ENCODE peak calls at places on chromosomes 5 and 9, in ten cellular contexts. One of them, this sample, is unnamed.

GRCh38 chr5:54673523-54674225 is 156.1 kb downstream of the SNX18 start:
- DNase-seq in fibroblast of lung: peak
- DNase-seq in H1: no peak
- DNase-seq in neural progenitor cell: no peak
- DNase-seq in SK-N-SH: no peak
- DNase-seq in IMR-90: peak
- DNase-seq in endothelial cell of umbilical vein: no peak
- DNase-seq in DND-41: no peak
- DNase-seq in HepG2: no peak
- DNase-seq in mammary epithelial cell: no peak
- DNase-seq in this sample: no peak

GRCh38 chr5:61280205-61280604 is 51.9 kb upstream of the ZSWIM6 start:
- DNase-seq in IMR-90: peak
- DNase-seq in HepG2: no peak
- DNase-seq in SK-N-SH: no peak
- DNase-seq in H1: no peak
- DNase-seq in endothelial cell of umbilical vein: peak
- DNase-seq in DND-41: no peak
- DNase-seq in fibroblast of lung: peak
- DNase-seq in neural progenitor cell: no peak
- DNase-seq in mammary epithelial cell: peak
- DNase-seq in this sample: no peak

GRCh38 chr9:23819403-23819802 is 6.6 kb downstream of the ELAVL2 start:
- DNase-seq in fibroblast of lung: no peak
- DNase-seq in DND-41: no peak
- DNase-seq in mammary epithelial cell: no peak
- DNase-seq in HepG2: no peak
- DNase-seq in SK-N-SH: no peak
- DNase-seq in IMR-90: no peak
- DNase-seq in H1: no peak
- DNase-seq in endothelial cell of umbilical vein: no peak
- DNase-seq in neural progenitor cell: no peak
- DNase-seq in this sample: no peak

GRCh38 chr9:134318941-134319305 is 7.3 kb upstream of the RXRA start:
- DNase-seq in SK-N-SH: no peak
- DNase-seq in H1: no peak
- DNase-seq in HepG2: no peak
- DNase-seq in fibroblast of lung: no peak
- DNase-seq in mammary epithelial cell: no peak
- DNase-seq in endothelial cell of umbilical vein: no peak
- DNase-seq in DND-41: no peak
- DNase-seq in neural progenitor cell: no peak
- DNase-seq in IMR-90: no peak
- DNase-seq in this sample: peak

GRCh38 chr5:154757647-154758406 is 2.6 kb downstream of the LARP1 start:
- DNase-seq in H1: no peak
- DNase-seq in mammary epithelial cell: peak
- DNase-seq in IMR-90: peak
- DNase-seq in endothelial cell of umbilical vein: peak
- DNase-seq in fibroblast of lung: peak
- DNase-seq in HepG2: no peak
- DNase-seq in DND-41: no peak
- DNase-seq in SK-N-SH: no peak
- DNase-seq in neural progenitor cell: peak
- DNase-seq in this sample: no peak

GRCh38 chr9:26026423-26027100 is 348.3 kb upstream of the TUSC1 start:
- DNase-seq in fibroblast of lung: no peak
- DNase-seq in H1: no peak
- DNase-seq in neural progenitor cell: no peak
- DNase-seq in mammary epithelial cell: no peak
- DNase-seq in endothelial cell of umbilical vein: no peak
- DNase-seq in DND-41: no peak
- DNase-seq in HepG2: no peak
- DNase-seq in SK-N-SH: no peak
- DNase-seq in IMR-90: no peak
- DNase-seq in this sample: no peak

GRCh38 chr5:31122998-31123950 is 70.2 kb upstream of the CDH6 start:
- DNase-seq in neural progenitor cell: no peak
- DNase-seq in endothelial cell of umbilical vein: no peak
- DNase-seq in DND-41: no peak
- DNase-seq in HepG2: no peak
- DNase-seq in mammary epithelial cell: no peak
- DNase-seq in IMR-90: peak
- DNase-seq in H1: no peak
- DNase-seq in fibroblast of lung: peak
- DNase-seq in SK-N-SH: no peak
- DNase-seq in this sample: no peak

GRCh38 chr9:126947529-126947928 is 32.9 kb downstream of the RALGPS1 start:
- DNase-seq in SK-N-SH: no peak
- DNase-seq in HepG2: no peak
- DNase-seq in IMR-90: no peak
- DNase-seq in DND-41: no peak
- DNase-seq in H1: no peak
- DNase-seq in neural progenitor cell: peak
- DNase-seq in endothelial cell of umbilical vein: no peak
- DNase-seq in mammary epithelial cell: no peak
- DNase-seq in fibroblast of lung: no peak
- DNase-seq in this sample: no peak

GRCh38 chr5:9538504-9538903 is 7.4 kb downstream of the SEMA5A start:
- DNase-seq in HepG2: no peak
- DNase-seq in H1: no peak
- DNase-seq in fibroblast of lung: no peak
- DNase-seq in DND-41: no peak
- DNase-seq in SK-N-SH: no peak
- DNase-seq in neural progenitor cell: no peak
- DNase-seq in endothelial cell of umbilical vein: no peak
- DNase-seq in mammary epithelial cell: no peak
- DNase-seq in IMR-90: no peak
- DNase-seq in this sample: no peak

GRCh38 chr9:131788851-131789250 is 49.0 kb upstream of the RAPGEF1 start:
- DNase-seq in DND-41: no peak
- DNase-seq in mammary epithelial cell: no peak
- DNase-seq in HepG2: no peak
- DNase-seq in SK-N-SH: no peak
- DNase-seq in neural progenitor cell: no peak
- DNase-seq in H1: no peak
- DNase-seq in endothelial cell of umbilical vein: no peak
- DNase-seq in IMR-90: no peak
- DNase-seq in fibroblast of lung: no peak
- DNase-seq in this sample: no peak

GRCh38 chr5:123875444-123876264 is 363.7 kb downstream of the CSNK1G3 start:
- DNase-seq in SK-N-SH: no peak
- DNase-seq in H1: peak
- DNase-seq in IMR-90: no peak
- DNase-seq in mammary epithelial cell: no peak
- DNase-seq in DND-41: no peak
- DNase-seq in HepG2: peak
- DNase-seq in endothelial cell of umbilical vein: no peak
- DNase-seq in fibroblast of lung: no peak
- DNase-seq in neural progenitor cell: peak
- DNase-seq in this sample: no peak

DNA sequence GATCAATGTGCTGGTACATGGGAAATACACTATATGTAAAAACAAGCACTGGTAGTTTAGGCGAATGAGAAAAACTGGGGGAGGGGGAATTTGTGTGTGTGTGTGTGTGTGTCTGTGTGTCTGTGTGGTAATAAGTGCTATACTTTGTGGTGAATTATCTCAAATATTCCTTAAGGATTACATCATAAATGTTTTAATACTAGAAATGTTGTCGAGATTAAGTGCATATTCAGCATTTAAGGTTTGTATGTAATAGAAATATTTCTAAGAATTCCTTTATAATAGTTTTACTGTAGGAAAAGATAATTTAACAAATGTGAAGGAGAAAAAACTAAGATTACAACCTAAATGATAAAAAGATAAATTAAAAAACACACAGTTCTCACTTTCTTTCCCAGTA is 140.0 kb downstream of the DENND1A start:
- DNase-seq in endothelial cell of umbilical vein: no peak
- DNase-seq in IMR-90: no peak
- DNase-seq in fibroblast of lung: no peak
- DNase-seq in neural progenitor cell: no peak
- DNase-seq in HepG2: no peak
- DNase-seq in mammary epithelial cell: no peak
- DNase-seq in DND-41: no peak
- DNase-seq in H1: no peak
- DNase-seq in SK-N-SH: no peak
- DNase-seq in this sample: no peak
- H3K9ac ChIP-seq in endothelial cell of umbilical vein: no peak
- H3K9ac ChIP-seq in IMR-90: no peak
- H3K9ac ChIP-seq in fibroblast of lung: no peak
- H3K9ac ChIP-seq in neural progenitor cell: no peak
- H3K9ac ChIP-seq in HepG2: no peak
- H3K9ac ChIP-seq in mammary epithelial cell: no peak
- H3K9ac ChIP-seq in DND-41: no peak
- H3K9ac ChIP-seq in H1: no peak
- H3K9ac ChIP-seq in SK-N-SH: no peak
- H3K9ac ChIP-seq in this sample: no peak

GRCh38 chr9:114097613-114098020 is 1.5 kb downstream of the KIF12 start:
- DNase-seq in mammary epithelial cell: peak
- DNase-seq in SK-N-SH: peak
- DNase-seq in fibroblast of lung: peak
- DNase-seq in DND-41: no peak
- DNase-seq in IMR-90: no peak
- DNase-seq in H1: no peak
- DNase-seq in neural progenitor cell: peak
- DNase-seq in endothelial cell of umbilical vein: peak
- DNase-seq in HepG2: no peak
- DNase-seq in this sample: no peak

GRCh38 chr9:114098021-114098659 is 952 bp downstream of the KIF12 start:
- DNase-seq in neural progenitor cell: peak
- DNase-seq in SK-N-SH: peak
- DNase-seq in HepG2: no peak
- DNase-seq in DND-41: no peak
- DNase-seq in H1: peak
- DNase-seq in endothelial cell of umbilical vein: no peak
- DNase-seq in fibroblast of lung: no peak
- DNase-seq in mammary epithelial cell: peak
- DNase-seq in IMR-90: no peak
- DNase-seq in this sample: peak

GRCh38 chr9:114099523-114100270 is 605 bp upstream of the KIF12 start:
- DNase-seq in H1: no peak
- DNase-seq in DND-41: no peak
- DNase-seq in endothelial cell of umbilical vein: no peak
- DNase-seq in neural progenitor cell: no peak
- DNase-seq in IMR-90: no peak
- DNase-seq in mammary epithelial cell: no peak
- DNase-seq in fibroblast of lung: no peak
- DNase-seq in SK-N-SH: no peak
- DNase-seq in HepG2: no peak
- DNase-seq in this sample: peak

GRCh38 chr9:114100536-114100935 is 1.4 kb upstream of the KIF12 start:
- DNase-seq in DND-41: no peak
- DNase-seq in HepG2: no peak
- DNase-seq in endothelial cell of umbilical vein: peak
- DNase-seq in mammary epithelial cell: no peak
- DNase-seq in IMR-90: no peak
- DNase-seq in SK-N-SH: no peak
- DNase-seq in neural progenitor cell: no peak
- DNase-seq in H1: no peak
- DNase-seq in fibroblast of lung: no peak
- DNase-seq in this sample: peak

DNA sequence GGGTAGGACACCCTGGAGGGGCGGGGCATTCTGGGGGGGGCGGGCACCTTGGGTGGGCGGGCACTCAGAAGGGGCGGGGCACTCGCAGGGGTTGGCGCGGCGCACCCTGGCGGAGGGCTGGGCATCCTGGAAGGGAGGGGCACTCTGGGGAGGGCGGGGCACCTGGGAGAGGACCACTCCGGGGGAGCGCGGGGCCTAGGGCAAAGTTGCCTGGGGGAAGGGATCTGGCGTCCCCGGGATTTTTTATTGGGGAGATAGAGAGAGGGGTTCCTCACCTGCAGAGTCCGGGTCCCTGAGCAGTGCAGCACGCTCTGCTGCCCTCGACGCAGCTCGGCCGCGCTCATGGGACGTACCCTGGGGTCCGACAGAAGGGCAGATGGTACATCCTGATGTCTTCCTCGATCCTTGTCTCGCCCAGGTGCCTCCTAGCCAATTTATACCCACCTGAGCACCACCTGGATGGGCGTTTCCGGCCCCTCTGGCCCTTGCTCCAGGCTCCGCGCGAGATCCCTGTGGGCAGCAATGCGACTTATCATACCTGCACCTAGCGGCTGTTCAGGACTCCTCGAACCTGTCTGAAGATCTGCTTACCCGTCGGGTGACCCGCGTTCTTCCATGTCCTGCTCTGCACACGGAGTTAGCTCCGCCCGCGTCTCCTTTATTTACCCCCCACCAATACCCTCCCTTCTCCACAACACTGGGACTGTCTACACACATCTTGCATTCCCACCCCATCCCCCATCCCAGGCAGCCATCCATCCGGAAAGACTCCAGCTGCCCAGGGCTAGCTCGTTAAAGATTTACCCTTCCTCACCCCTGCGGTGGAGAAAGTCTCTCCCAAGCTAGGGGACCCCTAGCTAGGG is at the start of gene KIF12:
- DNase-seq in endothelial cell of umbilical vein: no peak
- DNase-seq in neural progenitor cell: peak
- DNase-seq in DND-41: no peak
- DNase-seq in mammary epithelial cell: no peak
- DNase-seq in H1: peak
- DNase-seq in SK-N-SH: peak
- DNase-seq in fibroblast of lung: no peak
- DNase-seq in HepG2: peak
- DNase-seq in IMR-90: no peak
- DNase-seq in this sample: peak
- TF ChIP-seq CTCF in endothelial cell of umbilical vein: no peak
- TF ChIP-seq CTCF in neural progenitor cell: peak
- TF ChIP-seq CTCF in DND-41: no peak
- TF ChIP-seq CTCF in mammary epithelial cell: no peak
- TF ChIP-seq CTCF in H1: no peak
- TF ChIP-seq CTCF in SK-N-SH: no peak
- TF ChIP-seq CTCF in fibroblast of lung: no peak
- TF ChIP-seq CTCF in HepG2: no peak
- TF ChIP-seq CTCF in IMR-90: no peak
- TF ChIP-seq CTCF in this sample: no peak

GRCh38 chr9:122084276-122084675 is 8.8 kb downstream of the TTLL11 start:
- DNase-seq in fibroblast of lung: no peak
- DNase-seq in HepG2: no peak
- DNase-seq in H1: no peak
- DNase-seq in IMR-90: no peak
- DNase-seq in mammary epithelial cell: no peak
- DNase-seq in SK-N-SH: peak
- DNase-seq in neural progenitor cell: no peak
- DNase-seq in endothelial cell of umbilical vein: no peak
- DNase-seq in DND-41: no peak
- DNase-seq in this sample: no peak
- H3K4me3 ChIP-seq in fibroblast of lung: no peak
- H3K4me3 ChIP-seq in HepG2: no peak
- H3K4me3 ChIP-seq in H1: no peak
- H3K4me3 ChIP-seq in IMR-90: no peak
- H3K4me3 ChIP-seq in mammary epithelial cell: no peak
- H3K4me3 ChIP-seq in SK-N-SH: no peak
- H3K4me3 ChIP-seq in neural progenitor cell: no peak
- H3K4me3 ChIP-seq in endothelial cell of umbilical vein: no peak
- H3K4me3 ChIP-seq in DND-41: no peak
- H3K4me3 ChIP-seq in this sample: no peak

GRCh38 chr5:1514027-1514818 is 9.5 kb downstream of the LPCAT1 start:
- DNase-seq in IMR-90: no peak
- DNase-seq in neural progenitor cell: peak
- DNase-seq in H1: no peak
- DNase-seq in SK-N-SH: peak
- DNase-seq in mammary epithelial cell: no peak
- DNase-seq in endothelial cell of umbilical vein: no peak
- DNase-seq in DND-41: peak
- DNase-seq in fibroblast of lung: no peak
- DNase-seq in HepG2: no peak
- DNase-seq in this sample: peak
- H3K9ac ChIP-seq in IMR-90: no peak
- H3K9ac ChIP-seq in neural progenitor cell: no peak
- H3K9ac ChIP-seq in H1: peak
- H3K9ac ChIP-seq in SK-N-SH: no peak
- H3K9ac ChIP-seq in mammary epithelial cell: no peak
- H3K9ac ChIP-seq in endothelial cell of umbilical vein: no peak
- H3K9ac ChIP-seq in DND-41: no peak
- H3K9ac ChIP-seq in fibroblast of lung: no peak
- H3K9ac ChIP-seq in HepG2: no peak
- H3K9ac ChIP-seq in this sample: no peak